ENCODE peak calls at places on chromosomes 2 and 18, in ten cellular contexts. Y, J, R, B, C, I, M, Q, W and S are unnamed samples.

GRCh38 chr2:241770936-241771285 is 5.7 kb upstream of the GAL3ST2 start:
- DNase-seq in Y (no peak), J (no peak), R (no peak), B (no peak), C (no peak), I (no peak), M (no peak), Q (no peak), W (no peak), S (no peak)

GRCh38 chr2:79670198-79670597 is 157.3 kb downstream of the CTNNA2 start:
- DNase-seq in Y (no peak), J (no peak), R (no peak), B (no peak), C (no peak), I (peak; percentile 8), M (no peak), Q (peak; percentile 65), W (no peak), S (peak; percentile 10)

GRCh38 chr2:74457549-74458131 is 598 bp upstream of the WBP1 start:
- DNase-seq in Y (peak; percentile 92), J (peak; percentile 89), R (peak; percentile 36), B (peak; percentile 80), C (no peak), I (peak; percentile 62), M (peak; percentile 58), Q (peak; percentile 79), W (peak; percentile 83), S (peak; percentile 59)

GRCh38 chr18:49400398-49401072 is 59.9 kb downstream of the DYM start:
- DNase-seq in Y (no peak), J (no peak), R (no peak), B (no peak), C (no peak), I (no peak), M (no peak), Q (no peak), W (no peak), S (no peak)

GRCh38 chr2:8424997-8425900 is 256.6 kb upstream of the ID2 start:
- DNase-seq in Y (no peak), J (no peak), R (no peak), B (no peak), C (peak; percentile 46), I (no peak), M (no peak), Q (no peak), W (no peak), S (no peak)

GRCh38 chr2:135095591-135095990 is 43.5 kb downstream of the RAB3GAP1 start:
- DNase-seq in Y (no peak), J (no peak), R (no peak), B (no peak), C (no peak), I (no peak), M (no peak), Q (no peak), W (no peak), S (no peak)

GRCh38 chr2:213834331-213834730 is 550.1 kb downstream of the SPAG16 start:
- DNase-seq in Y (no peak), J (no peak), R (no peak), B (no peak), C (no peak), I (no peak), M (no peak), Q (no peak), W (no peak), S (peak; percentile 34)

GRCh38 chr2:229701716-229702115 is 12.6 kb downstream of the DNER start:
- DNase-seq in Y (no peak), J (no peak), R (no peak), B (no peak), C (no peak), I (no peak), M (no peak), Q (no peak), W (no peak), S (no peak)

GRCh38 chr2:23698116-23698732 is 228.7 kb downstream of the ATAD2B start:
- DNase-seq in Y (no peak), J (no peak), R (no peak), B (no peak), C (no peak), I (no peak), M (no peak), Q (no peak), W (no peak), S (no peak)

GRCh38 chr2:235614900-235615712 is 121.3 kb downstream of the AGAP1 start:
- DNase-seq in Y (no peak), J (no peak), R (peak; percentile 83), B (no peak), C (peak; percentile 93), I (no peak), M (peak; percentile 68), Q (no peak), W (peak; percentile 49), S (peak; percentile 51)

GRCh38 chr2:7592618-7593140 is 675.5 kb downstream of the RNF144A start:
- DNase-seq in Y (no peak), J (no peak), R (no peak), B (no peak), C (no peak), I (no peak), M (no peak), Q (no peak), W (no peak), S (no peak)

GRCh38 chr18:34718610-34719009 is 8.5 kb downstream of the DTNA start:
- DNase-seq in Y (no peak), J (no peak), R (no peak), B (no peak), C (no peak), I (no peak), M (no peak), Q (no peak), W (no peak), S (no peak)

GRCh38 chr2:188726561-188727247 is 247.5 kb upstream of the COL3A1 start:
- DNase-seq in Y (no peak), J (no peak), R (no peak), B (no peak), C (no peak), I (no peak), M (no peak), Q (no peak), W (no peak), S (no peak)

GRCh38 chr2:61758159-61758558 is 95.7 kb downstream of the FAM161A start:
- DNase-seq in Y (no peak), J (no peak), R (no peak), B (no peak), C (no peak), I (no peak), M (no peak), Q (no peak), W (no peak), S (no peak)

GRCh38 chr2:67476808-67477790 is 80.0 kb downstream of the ETAA1 start:
- DNase-seq in Y (peak; percentile 9), J (no peak), R (no peak), B (no peak), C (no peak), I (peak; percentile 42), M (peak; percentile 27), Q (no peak), W (peak; percentile 57), S (peak; percentile 21)

GRCh38 chr18:63646916-63647315 is 2.9 kb upstream of the SERPINB4 start:
- DNase-seq in Y (no peak), J (no peak), R (no peak), B (no peak), C (no peak), I (no peak), M (no peak), Q (no peak), W (no peak), S (no peak)

GRCh38 chr2:20629581-20630291 is 21.2 kb downstream of the HS1BP3 start:
- DNase-seq in Y (no peak), J (peak; percentile 35), R (no peak), B (no peak), C (no peak), I (no peak), M (no peak), Q (no peak), W (no peak), S (no peak)

GRCh38 chr2:70250434-70250833 is 2.0 kb upstream of the TIA1 start:
- DNase-seq in Y (no peak), J (no peak), R (no peak), B (no peak), C (no peak), I (no peak), M (no peak), Q (no peak), W (no peak), S (no peak)

GRCh38 chr2:10717630-10718029 is 3.8 kb upstream of the ATP6V1C2 start:
- DNase-seq in Y (peak; percentile 39), J (no peak), R (no peak), B (no peak), C (no peak), I (no peak), M (no peak), Q (no peak), W (no peak), S (peak; percentile 52)

GRCh38 chr2:201777043-201777442 is 3.7 kb downstream of the ALS2 start:
- DNase-seq in Y (no peak), J (no peak), R (no peak), B (no peak), C (no peak), I (peak; percentile 53), M (no peak), Q (no peak), W (no peak), S (no peak)

GRCh38 chr18:67302043-67302442 is 214.5 kb downstream of the DSEL start:
- DNase-seq in Y (no peak), J (no peak), R (no peak), B (no peak), C (no peak), I (no peak), M (no peak), Q (no peak), W (no peak), S (no peak)

GRCh38 chr2:212723226-212723625 is 184.6 kb upstream of the ERBB4 start:
- DNase-seq in Y (no peak), J (no peak), R (no peak), B (no peak), C (no peak), I (no peak), M (no peak), Q (no peak), W (no peak), S (no peak)

GRCh38 chr2:52732849-52733395 is 1034.7 kb upstream of the CHAC2 start:
- DNase-seq in Y (no peak), J (no peak), R (no peak), B (no peak), C (no peak), I (no peak), M (no peak), Q (no peak), W (no peak), S (no peak)

GRCh38 chr2:119943058-119943457 is 69.8 kb upstream of the EPB41L5 start:
- DNase-seq in Y (no peak), J (no peak), R (no peak), B (no peak), C (no peak), I (no peak), M (no peak), Q (no peak), W (no peak), S (no peak)

GRCh38 chr18:26655614-26656400 is 107.5 kb upstream of the KCTD1 start:
- DNase-seq in Y (peak; percentile 68), J (no peak), R (peak; percentile 57), B (no peak), C (no peak), I (peak; percentile 83), M (peak; percentile 55), Q (peak; percentile 68), W (peak; percentile 48), S (peak; percentile 11)

GRCh38 chr2:100852999-100853908 is 33.3 kb downstream of the NPAS2 start:
- DNase-seq in Y (no peak), J (no peak), R (no peak), B (no peak), C (no peak), I (no peak), M (no peak), Q (no peak), W (no peak), S (no peak)